ENCODE peak calls at places on chromosomes 5 and 9, in eight cellular contexts. One of them, this sample, is unnamed.

GRCh38 chr9:113957778-113958430 is 81.8 kb downstream of the ZNF618 start:
- DNase-seq in caudate nucleus: no peak
- DNase-seq in mammary epithelial cell: peak
- DNase-seq in AML-193: no peak
- DNase-seq in hypothalamus: no peak
- DNase-seq in cardiac muscle cell: peak
- DNase-seq in CD4-positive, CD25-positive, alpha-beta regulatory T cell: no peak
- DNase-seq in iPS-NIHi11: no peak
- DNase-seq in this sample: no peak

GRCh38 chr9:15509931-15510788 is 610 bp downstream of the PSIP1 start:
- DNase-seq in mammary epithelial cell: no peak
- DNase-seq in caudate nucleus: peak
- DNase-seq in hypothalamus: peak
- DNase-seq in iPS-NIHi11: peak
- DNase-seq in AML-193: no peak
- DNase-seq in CD4-positive, CD25-positive, alpha-beta regulatory T cell: peak
- DNase-seq in cardiac muscle cell: peak
- DNase-seq in this sample: peak

GRCh38 chr9:110152704-110153374 is 55.1 kb downstream of the C9orf152 start:
- DNase-seq in hypothalamus: no peak
- DNase-seq in CD4-positive, CD25-positive, alpha-beta regulatory T cell: no peak
- DNase-seq in AML-193: peak
- DNase-seq in cardiac muscle cell: peak
- DNase-seq in iPS-NIHi11: peak
- DNase-seq in caudate nucleus: no peak
- DNase-seq in mammary epithelial cell: peak
- DNase-seq in this sample: no peak

GRCh38 chr5:124732349-124732875 is 14.0 kb downstream of the ZNF608 start:
- DNase-seq in mammary epithelial cell: no peak
- DNase-seq in cardiac muscle cell: no peak
- DNase-seq in hypothalamus: no peak
- DNase-seq in iPS-NIHi11: no peak
- DNase-seq in CD4-positive, CD25-positive, alpha-beta regulatory T cell: no peak
- DNase-seq in AML-193: no peak
- DNase-seq in caudate nucleus: no peak
- DNase-seq in this sample: no peak

GRCh38 chr5:172616730-172617129 is 24.3 kb upstream of the NEURL1B start:
- DNase-seq in hypothalamus: no peak
- DNase-seq in CD4-positive, CD25-positive, alpha-beta regulatory T cell: no peak
- DNase-seq in iPS-NIHi11: no peak
- DNase-seq in AML-193: no peak
- DNase-seq in cardiac muscle cell: peak
- DNase-seq in mammary epithelial cell: no peak
- DNase-seq in caudate nucleus: no peak
- DNase-seq in this sample: peak

GRCh38 chr5:6867712-6868111 is 154.5 kb downstream of the TENT4A start:
- DNase-seq in iPS-NIHi11: no peak
- DNase-seq in cardiac muscle cell: no peak
- DNase-seq in mammary epithelial cell: no peak
- DNase-seq in hypothalamus: no peak
- DNase-seq in CD4-positive, CD25-positive, alpha-beta regulatory T cell: no peak
- DNase-seq in caudate nucleus: no peak
- DNase-seq in AML-193: no peak
- DNase-seq in this sample: no peak

GRCh38 chr5:59813761-59814562 is 79.6 kb downstream of the PDE4D start:
- DNase-seq in cardiac muscle cell: peak
- DNase-seq in iPS-NIHi11: peak
- DNase-seq in AML-193: peak
- DNase-seq in caudate nucleus: no peak
- DNase-seq in CD4-positive, CD25-positive, alpha-beta regulatory T cell: no peak
- DNase-seq in mammary epithelial cell: peak
- DNase-seq in hypothalamus: no peak
- DNase-seq in this sample: no peak

GRCh38 chr9:36728651-36729520 is 156.2 kb downstream of the MELK start:
- DNase-seq in caudate nucleus: no peak
- DNase-seq in iPS-NIHi11: peak
- DNase-seq in cardiac muscle cell: peak
- DNase-seq in AML-193: peak
- DNase-seq in mammary epithelial cell: peak
- DNase-seq in CD4-positive, CD25-positive, alpha-beta regulatory T cell: peak
- DNase-seq in hypothalamus: peak
- DNase-seq in this sample: no peak